ENCODE peak calls at places on chromosome 3, in five cellular contexts. C is fibroblast of pulmonary artery, A is PC-3, S is AG04450, F is pancreas. L is an unnamed sample.

GRCh38 chr3:48655586-48655985 is 7.1 kb downstream of the CELSR3 start:
- DNase-seq in A (no peak), F (no peak), S (no peak), C (no peak), L (peak; percentile 67)

GRCh38 chr3:172167892-172168648 is 128.7 kb downstream of the FNDC3B start:
- DNase-seq in C (no peak), F (no peak), S (no peak), A (no peak), L (no peak)

GRCh38 chr3:141959531-141959920 is 83.1 kb downstream of the ATP1B3 start:
- DNase-seq in C (no peak), A (no peak), F (no peak), S (no peak), L (no peak)

GRCh38 chr3:149273096-149273751 is 51.6 kb upstream of the CP start:
- DNase-seq in S (peak; percentile 79), C (peak; percentile 94), F (no peak), A (peak; percentile 94), L (peak; percentile 84)

GRCh38 chr3:122466701-122467240 is 48.0 kb downstream of the KPNA1 start:
- DNase-seq in A (no peak), C (no peak), S (no peak), F (no peak), L (no peak)

GRCh38 chr3:46289961-46290360 is 47.7 kb downstream of the CCR3 start:
- DNase-seq in S (no peak), C (no peak), F (no peak), A (no peak), L (no peak)

GRCh38 chr3:14921034-14921616 is 26.3 kb upstream of the NR2C2 start:
- DNase-seq in C (peak; percentile 92), S (peak; percentile 72), F (peak; percentile 73), A (peak; percentile 95), L (peak; percentile 88)

GRCh38 chr3:23567917-23568316 is 237.8 kb upstream of the UBE2E1 start:
- DNase-seq in F (no peak), C (peak; percentile 88), S (peak; percentile 77), A (peak; percentile 96), L (no peak)

GRCh38 chr3:114121996-114122709 is 56.7 kb downstream of the DRD3 start:
- DNase-seq in A (peak; percentile 9), S (peak; percentile 15), F (no peak), C (peak; percentile 71), L (no peak)

GRCh38 chr3:161644871-161645636 is 148.4 kb downstream of the OTOL1 start:
- DNase-seq in A (peak; percentile 45), F (no peak), C (no peak), S (no peak), L (no peak)

GRCh38 chr3:72290859-72291641 is 506.1 kb upstream of the PROK2 start:
- DNase-seq in C (no peak), S (no peak), A (no peak), F (no peak), L (no peak)

GRCh38 chr3:23710555-23710954 is 95.2 kb upstream of the UBE2E1 start:
- DNase-seq in A (no peak), S (peak; percentile 92), C (peak; percentile 96), F (no peak), L (no peak)

GRCh38 chr3:13661121-13661520 is 112.2 kb downstream of the FBLN2 start:
- DNase-seq in S (no peak), A (no peak), C (no peak), F (no peak), L (no peak)

GRCh38 chr3:122497425-122497824 is 17.3 kb downstream of the KPNA1 start:
- DNase-seq in F (no peak), S (peak; percentile 62), A (peak; percentile 95), C (peak; percentile 84), L (peak; percentile 70)

GRCh38 chr3:69087030-69087791 is 2.5 kb downstream of the ARL6IP5 start:
- DNase-seq in S (no peak), C (no peak), F (no peak), A (no peak), L (peak; percentile 11)

GRCh38 chr3:69085543-69086132 is 901 bp downstream of the ARL6IP5 start:
- DNase-seq in F (peak; percentile 59), S (no peak), C (no peak), A (no peak), L (peak; percentile 22)

GRCh38 chr3:69086133-69086722 is 1.5 kb downstream of the ARL6IP5 start:
- DNase-seq in A (peak; percentile 76), F (peak; percentile 86), S (peak; percentile 78), C (peak; percentile 95), L (peak; percentile 63)

GRCh38 chr3:69090021-69090420 is 5.3 kb downstream of the ARL6IP5 start:
- DNase-seq in F (no peak), A (peak; percentile 54), C (peak; percentile 78), S (peak; percentile 52), L (no peak)

GRCh38 chr3:69088033-69088432 is 3.3 kb downstream of the ARL6IP5 start:
- DNase-seq in C (peak; percentile 51), F (no peak), S (no peak), A (peak; percentile 13), L (peak; percentile 45)
- TF ChIP-seq CTCF in C (peak; percentile 0), F (no peak), S (peak; percentile 13), A (no peak), L (no peak)

GRCh38 chr3:125024817-125025216 is 31.0 kb downstream of the HEG1 start:
- DNase-seq in F (no peak), S (no peak), C (no peak), A (no peak), L (no peak)
- H3K4me3 ChIP-seq in F (no peak overlapping the region), S (no peak overlapping the region), C (no peak overlapping the region), A (no peak overlapping the region), L (no peak overlapping the region)

DNA sequence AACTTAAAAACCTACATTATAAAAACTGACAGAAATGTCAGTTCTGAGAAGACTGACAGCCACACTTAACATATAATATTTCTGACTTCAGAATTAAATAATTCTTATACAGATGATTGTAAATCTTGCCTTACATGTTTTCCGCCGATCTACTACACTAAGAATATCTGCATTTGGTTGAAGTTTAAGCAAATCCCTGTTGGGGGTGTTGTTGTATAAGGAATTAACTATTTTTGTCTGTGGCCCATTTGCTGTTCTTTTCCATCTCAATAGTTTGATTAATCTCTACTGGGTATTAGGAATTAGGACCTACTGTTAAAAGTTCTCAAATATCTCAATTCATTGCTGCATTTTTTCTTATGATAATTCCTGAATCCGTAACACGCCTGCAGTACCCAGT is 838.3 kb upstream of the ROBO1 start:
- DNase-seq in F (no peak), C (no peak), A (no peak), S (no peak), L (no peak)
- TF ChIP-seq CTCF in F (no peak), C (no peak), A (peak; percentile 27), S (no peak), L (no peak)

GRCh38 chr3:178987745-178988144 is 83.9 kb downstream of the ZMAT3 start:
- DNase-seq in F (no peak), S (no peak), C (no peak), A (no peak), L (no peak)

GRCh38 chr3:178989821-178990220 is 81.8 kb downstream of the ZMAT3 start:
- DNase-seq in S (no peak), A (no peak), C (no peak), F (no peak), L (no peak)

GRCh38 chr3:178990293-178990692 is 81.3 kb downstream of the ZMAT3 start:
- DNase-seq in C (no peak), S (no peak), F (no peak), A (no peak), L (no peak)

GRCh38 chr3:178982138-178982537 is 89.5 kb downstream of the ZMAT3 start:
- DNase-seq in A (peak; percentile 28), C (no peak), F (no peak), S (no peak), L (peak; percentile 36)

DNA sequence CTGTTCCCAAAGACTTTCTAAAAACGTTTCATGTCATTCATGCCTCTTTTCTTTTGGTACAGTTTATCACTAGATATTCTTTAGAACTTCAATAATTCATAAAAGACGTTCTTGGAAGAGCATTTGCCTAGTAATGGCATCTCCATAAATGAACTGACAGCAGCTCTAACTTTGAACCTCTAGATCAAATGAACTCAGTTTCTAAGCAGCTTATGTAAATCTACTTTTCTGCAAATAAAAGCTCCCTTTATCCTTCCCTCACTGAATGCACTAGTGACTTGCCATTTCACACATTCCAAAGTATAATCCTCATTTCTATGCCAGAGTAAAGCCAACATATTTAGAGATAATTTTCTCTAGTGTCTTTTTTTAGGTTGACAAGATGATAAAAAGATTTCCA is 85.2 kb downstream of the ZMAT3 start:
- DNase-seq in S (no peak), A (no peak), F (no peak), C (no peak), L (no peak)
- H3K4me3 ChIP-seq in S (no peak overlapping the region), A (no peak overlapping the region), F (no peak overlapping the region), C (no peak overlapping the region), L (no peak overlapping the region)

DNA sequence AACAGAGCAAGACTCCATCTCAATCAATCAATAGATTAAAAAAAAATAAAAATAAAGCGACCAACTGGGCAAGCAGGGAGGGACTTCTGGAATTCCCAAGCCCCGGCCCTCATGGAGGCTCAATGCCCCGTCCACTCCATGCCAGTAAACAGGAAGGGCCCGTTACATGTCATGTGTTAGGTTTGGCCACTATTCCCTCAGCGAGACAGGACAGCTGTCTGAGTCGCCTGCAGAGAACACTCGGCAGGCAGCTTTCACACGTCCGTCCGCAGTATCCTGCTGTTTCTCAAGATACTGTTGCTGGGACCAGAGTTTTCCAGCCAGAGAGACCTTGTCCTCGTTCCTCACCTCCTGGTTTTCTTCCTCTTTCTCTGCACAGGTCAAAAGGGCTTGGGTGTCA is 18.0 kb downstream of the TMEM44 start:
- DNase-seq in S (no peak), C (no peak), A (no peak), F (no peak), L (no peak)
- TF ChIP-seq CTCF in S (no peak), C (no peak), A (no peak), F (no peak), L (no peak)

GRCh38 chr3:186024210-186024609 is 84.7 kb downstream of the ETV5 start:
- DNase-seq in S (no peak), C (peak; percentile 22), A (no peak), F (no peak), L (no peak)
- H3K4me3 ChIP-seq in S (no peak overlapping the region), C (peak overlapping the region; percentile 13), A (no peak overlapping the region), F (no peak overlapping the region), L (no peak overlapping the region)

DNA sequence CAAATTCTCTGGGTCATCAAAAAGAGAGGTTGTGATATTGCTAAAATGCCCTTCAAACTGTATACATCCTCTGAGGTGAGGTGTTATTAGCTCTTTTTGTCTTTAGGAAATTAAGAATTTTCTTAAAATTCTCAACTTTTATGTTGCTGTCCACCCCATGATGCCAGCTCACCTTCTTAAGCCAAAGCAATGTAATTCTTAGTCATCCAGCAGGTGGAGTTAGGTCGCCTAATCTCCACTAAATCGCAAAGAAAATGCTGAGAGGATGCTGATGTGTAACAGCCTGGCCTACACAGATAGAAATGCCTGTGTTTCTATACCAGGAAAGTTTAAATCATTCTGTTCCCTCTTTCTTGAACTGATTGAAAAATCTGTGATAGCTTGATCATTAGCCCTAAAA is 770.2 kb upstream of the ALCAM start:
- DNase-seq in C (peak; percentile 75), S (peak; percentile 33), A (peak; percentile 84), F (no peak), L (peak; percentile 71)
- TF ChIP-seq CTCF in C (peak; percentile 57), S (peak; percentile 64), A (peak; percentile 86), F (peak; percentile 38), L (peak; percentile 48)

GRCh38 chr3:45026038-45026437 is at the start of gene CLEC3B:
- DNase-seq in C (peak; percentile 87), A (peak; percentile 29), F (no peak), S (no peak), L (no peak)
- H3K4me3 ChIP-seq in C (no peak within 1 kb of the TSS), A (no peak within 1 kb of the TSS), F (no peak within 1 kb of the TSS), S (peak within 1 kb of the TSS; percentile 7), L (no peak within 1 kb of the TSS)

GRCh38 chr3:184145120-184145524 is 10.0 kb downstream of the EIF2B5 start:
- DNase-seq in S (no peak), F (peak; percentile 63), A (peak; percentile 72), C (peak; percentile 74), L (peak; percentile 38)
- TF ChIP-seq CTCF in S (peak; percentile 48), F (peak; percentile 25), A (peak; percentile 73), C (peak; percentile 55), L (peak; percentile 29)

GRCh38 chr3:170909129-170909903 is 879 bp upstream of the EIF5A2 start:
- DNase-seq in S (peak; percentile 89), A (peak; percentile 95), F (peak; percentile 31), C (peak; percentile 96), L (no peak)
- H3K4me3 ChIP-seq in S (no peak overlapping the region), A (no peak overlapping the region), F (no peak overlapping the region), C (no peak overlapping the region), L (no peak overlapping the region)